ENCODE peak calls at places on chromosomes 2 and 18, in six cellular contexts. N, D, C, J, L and T are unnamed samples.
A peak's percentile ranks its signal among the peaks of the same experiment; 100 is the strongest.

GRCh38 chr2:100228967-100229366 is 86.6 kb upstream of the AFF3 start:
- DNase-seq in N (no peak), D (no peak), C (no peak), J (no peak), L (no peak), T (no peak)

GRCh38 chr2:11388262-11389047 is 44.0 kb upstream of the ROCK2 start:
- DNase-seq in N (no peak), D (no peak), C (no peak), J (no peak), L (no peak), T (no peak)

GRCh38 chr2:236176417-236176816 is 8.2 kb upstream of the GBX2 start:
- DNase-seq in N (peak; percentile 56), D (no peak), C (no peak), J (no peak), L (peak; percentile 54), T (peak; percentile 57)

GRCh38 chr2:72919414-72920316 is 2.3 kb downstream of the EMX1 start:
- DNase-seq in N (peak; percentile 32), D (no peak), C (no peak), J (no peak), L (no peak), T (peak; percentile 39)

GRCh38 chr2:196018037-196018436 is 50.6 kb downstream of the DNAH7 start:
- DNase-seq in N (no peak), D (no peak), C (no peak), J (no peak), L (no peak), T (no peak)

GRCh38 chr18:23958036-23958435 is 56.5 kb upstream of the TTC39C start:
- DNase-seq in N (peak; percentile 52), D (no peak), C (no peak), J (no peak), L (peak; percentile 16), T (no peak)

GRCh38 chr18:67581178-67581577 is 64.7 kb upstream of the DSEL start:
- DNase-seq in N (no peak), D (no peak), C (no peak), J (no peak), L (no peak), T (no peak)

GRCh38 chr2:120224735-120225548 is 1.7 kb upstream of the TMEM185B start:
- DNase-seq in N (no peak), D (no peak), C (no peak), J (no peak), L (no peak), T (no peak)

GRCh38 chr18:12252061-12252460 is 2.1 kb upstream of the CIDEA start:
- DNase-seq in N (no peak), D (no peak), C (no peak), J (no peak), L (no peak), T (no peak)

GRCh38 chr2:237594514-237594871 is 4.0 kb upstream of the RAB17 start:
- DNase-seq in N (no peak), D (no peak), C (no peak), J (no peak), L (no peak), T (no peak)

GRCh38 chr2:61443342-61444041 is 27.4 kb downstream of the USP34 start:
- DNase-seq in N (no peak), D (no peak), C (no peak), J (no peak), L (no peak), T (no peak)

GRCh38 chr2:219506802-219507554 is 7.3 kb upstream of the ASIC4 start:
- DNase-seq in N (no peak), D (no peak), C (no peak), J (no peak), L (no peak), T (no peak)

GRCh38 chr2:112001136-112001764 is 53.8 kb upstream of the TMEM87B start:
- DNase-seq in N (peak; percentile 23), D (no peak), C (no peak), J (no peak), L (peak; percentile 21), T (no peak)

GRCh38 chr2:103355287-103355686 is 593.5 kb downstream of the TMEM182 start:
- DNase-seq in N (no peak), D (no peak), C (no peak), J (no peak), L (no peak), T (no peak)

GRCh38 chr2:85774126-85774978 is 20.6 kb downstream of the ATOH8 start:
- DNase-seq in N (no peak), D (no peak), C (no peak), J (no peak), L (no peak), T (no peak)

GRCh38 chr2:190575263-190575662 is 40.7 kb upstream of the NEMP2 start:
- DNase-seq in N (no peak), D (no peak), C (no peak), J (no peak), L (no peak), T (no peak)

GRCh38 chr2:71207601-71208000 is 19.3 kb downstream of the PAIP2B start:
- DNase-seq in N (no peak), D (no peak), C (no peak), J (no peak), L (no peak), T (no peak)

GRCh38 chr2:144827404-144827803 is 307.5 kb upstream of the ZEB2 start:
- DNase-seq in N (no peak), D (no peak), C (no peak), J (no peak), L (no peak), T (no peak)

GRCh38 chr18:75141166-75141565 is 67.8 kb downstream of the PTGR3 start:
- DNase-seq in N (no peak), D (no peak), C (no peak), J (no peak), L (no peak), T (no peak)

GRCh38 chr2:160924936-160925353 is 235.3 kb upstream of the TANK start:
- DNase-seq in N (no peak), D (no peak), C (no peak), J (no peak), L (no peak), T (no peak)

GRCh38 chr18:46264255-46264654 is 160.1 kb downstream of the HAUS1 start:
- DNase-seq in N (peak; percentile 41), D (no peak), C (no peak), J (no peak), L (peak; percentile 42), T (no peak)

GRCh38 chr2:217014298-217015116 is 154.6 kb upstream of the TNP1 start:
- DNase-seq in N (no peak), D (no peak), C (no peak), J (no peak), L (no peak), T (no peak)

GRCh38 chr2:237511421-237511820 is 24.4 kb downstream of the MLPH start:
- DNase-seq in N (peak; percentile 32), D (no peak), C (no peak), J (no peak), L (peak; percentile 54), T (no peak)

GRCh38 chr2:160989778-160990177 is 170.4 kb upstream of the TANK start:
- DNase-seq in N (no peak), D (no peak), C (no peak), J (no peak), L (no peak), T (no peak)

GRCh38 chr18:36392163-36392887 is 94.8 kb downstream of the FHOD3 start:
- DNase-seq in N (peak; percentile 56), D (no peak), C (no peak), J (no peak), L (peak; percentile 7), T (no peak)

GRCh38 chr2:145744541-145745386 is 1224.8 kb upstream of the ZEB2 start:
- DNase-seq in N (peak; percentile 92), D (no peak), C (no peak), J (peak; percentile 16), L (peak; percentile 98), T (no peak)

GRCh38 chr18:47050468-47050867 is 15.0 kb upstream of the ELOA2 start:
- DNase-seq in N (peak; percentile 68), D (no peak), C (no peak), J (no peak), L (peak; percentile 66), T (no peak)

GRCh38 chr2:135004005-135004746 is 43.1 kb downstream of the MAP3K19 start:
- DNase-seq in N (peak; percentile 88), D (peak; percentile 67), C (peak; percentile 63), J (peak; percentile 78), L (peak; percentile 69), T (peak; percentile 73)

GRCh38 chr2:136131961-136132839 is 14.3 kb upstream of the CXCR4 start:
- DNase-seq in N (no peak), D (peak; percentile 55), C (peak; percentile 38), J (no peak), L (no peak), T (no peak)

GRCh38 chr2:15965564-15966019 is 25.2 kb downstream of the MYCN start:
- DNase-seq in N (no peak), D (peak; percentile 19), C (peak; percentile 15), J (no peak), L (no peak), T (no peak)

GRCh38 chr2:156333274-156333950 is 891 bp upstream of the NR4A2 start:
- DNase-seq in N (no peak), D (no peak), C (peak; percentile 41), J (no peak), L (no peak), T (no peak)

GRCh38 chr2:177021686-177022085 is 190.9 kb upstream of the HNRNPA3 start:
- DNase-seq in N (no peak), D (no peak), C (no peak), J (no peak), L (no peak), T (no peak)